ENCODE peak calls at places on chromosomes 11 and 22, in six cellular contexts. E is neuronal stem cell, U is IMR-90, H is mesenchymal stem cell, N is trophoblast cell, M is H1. J is an unnamed sample.

GRCh38 chr22:28247114-28247513 is 328.1 kb upstream of the PITPNB start:
- DNase-seq in E (no peak), U (no peak), H (no peak), N (no peak), M (no peak), J (no peak)

GRCh38 chr11:67628710-67629385 is 889 bp downstream of the NUDT8 start:
- DNase-seq in E (no peak), U (no peak), H (no peak), N (no peak), M (no peak), J (no peak)

GRCh38 chr22:28909375-28909774 is 26.0 kb downstream of the ZNRF3 start:
- DNase-seq in E (no peak), U (peak; percentile 58), H (no peak), N (no peak), M (no peak), J (no peak)

GRCh38 chr11:70675697-70676374 is 277.5 kb downstream of the CTTN start:
- DNase-seq in E (no peak), U (no peak), H (peak; percentile 20), N (no peak), M (no peak), J (no peak)

GRCh38 chr11:12787847-12788246 is 113.6 kb downstream of the TEAD1 start:
- DNase-seq in E (no peak), U (peak; percentile 90), H (peak; percentile 84), N (no peak), M (no peak), J (no peak)

GRCh38 chr22:17430298-17430900 is 61.1 kb downstream of the CECR2 start:
- DNase-seq in E (no peak), U (no peak), H (no peak), N (no peak), M (no peak), J (no peak)

GRCh38 chr11:10898763-10899541 is 41.1 kb upstream of the ZBED5 start:
- DNase-seq in E (no peak), U (no peak), H (no peak), N (no peak), M (no peak), J (no peak)

GRCh38 chr22:37534445-37534844 is 15.2 kb upstream of the CARD10 start:
- DNase-seq in E (no peak), U (no peak), H (no peak), N (no peak), M (no peak), J (no peak)

GRCh38 chr22:27480487-27480886 is 321.1 kb downstream of the MN1 start:
- DNase-seq in E (peak; percentile 71), U (no peak), H (no peak), N (no peak), M (no peak), J (peak; percentile 69)

GRCh38 chr22:27918351-27919221 is 470 bp downstream of the PITPNB start:
- DNase-seq in E (peak; percentile 35), U (peak; percentile 45), H (peak; percentile 71), N (peak; percentile 70), M (no peak), J (peak; percentile 65)

GRCh38 chr11:92480519-92480918 is 255.9 kb downstream of the FAT3 start:
- DNase-seq in E (no peak), U (peak; percentile 11), H (no peak), N (no peak), M (no peak), J (no peak)

GRCh38 chr22:27195104-27195503 is 537.7 kb downstream of the MIAT start:
- DNase-seq in E (no peak), U (peak; percentile 8), H (no peak), N (no peak), M (no peak), J (no peak)

GRCh38 chr11:100830295-100830694 is 143.2 kb downstream of the ARHGAP42 start:
- DNase-seq in E (no peak), U (no peak), H (peak; percentile 51), N (no peak), M (no peak), J (no peak)

GRCh38 chr11:74844865-74845264 is 96.2 kb downstream of the RNF169 start:
- DNase-seq in E (no peak), U (no peak), H (no peak), N (no peak), M (no peak), J (no peak)

GRCh38 chr22:36486619-36487384 is 5.4 kb upstream of the TXN2 start:
- DNase-seq in E (no peak), U (peak; percentile 68), H (peak; percentile 80), N (peak; percentile 83), M (no peak), J (peak; percentile 73)

GRCh38 chr11:65921033-65921555 is 1.9 kb downstream of the DRAP1 start:
- DNase-seq in E (no peak), U (no peak), H (no peak), N (no peak), M (no peak), J (no peak)

GRCh38 chr11:109435121-109435742 is 13.2 kb downstream of the C11orf87 start:
- DNase-seq in E (no peak), U (peak; percentile 62), H (no peak), N (no peak), M (no peak), J (no peak)

GRCh38 chr11:96465537-96465936 is 75.7 kb downstream of the JRKL start:
- DNase-seq in E (no peak), U (no peak), H (no peak), N (no peak), M (no peak), J (no peak)

GRCh38 chr22:19890502-19891349 is 36.1 kb upstream of the GNB1L start:
- DNase-seq in E (no peak), U (no peak), H (no peak), N (peak; percentile 66), M (no peak), J (no peak)

GRCh38 chr11:1148752-1149180 is 9.0 kb upstream of the MUC5AC start:
- DNase-seq in E (no peak), U (no peak), H (no peak), N (no peak), M (no peak), J (no peak)
- H3K14ac ChIP-seq in E (peak overlapping the region; percentile 92), U (no peak overlapping the region), H (no peak overlapping the region), N (no peak overlapping the region), M (no peak overlapping the region), J (no peak overlapping the region)

DNA sequence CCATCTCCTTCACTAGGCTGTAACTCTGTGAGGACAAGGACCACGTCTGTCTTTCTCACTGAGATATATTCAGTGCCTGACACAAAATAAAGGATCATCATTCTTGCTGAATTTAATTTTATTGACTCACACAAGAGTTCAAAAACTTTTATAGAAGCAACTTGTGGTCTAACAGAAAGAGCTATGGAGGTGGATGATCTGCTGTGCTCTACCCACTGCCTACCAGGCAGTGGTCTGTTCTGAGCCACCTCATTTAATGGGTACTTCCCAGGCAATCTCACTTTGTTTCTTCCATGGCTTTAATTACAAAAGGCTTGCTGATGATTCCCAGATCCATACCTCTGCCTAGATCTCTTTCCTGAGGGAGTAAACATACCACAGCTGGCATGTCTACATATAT is 4.7 kb downstream of the BTBD18 start:
- DNase-seq in E (no peak), U (no peak), H (no peak), N (no peak), M (no peak), J (no peak)
- H3K14ac ChIP-seq in E (no peak overlapping the region), U (no peak overlapping the region), H (no peak overlapping the region), N (no peak overlapping the region), M (no peak overlapping the region), J (no peak overlapping the region)

GRCh38 chr11:134350381-134350780 is 18.6 kb downstream of the GLB1L2 start:
- DNase-seq in E (no peak), U (no peak), H (no peak), N (no peak), M (no peak), J (no peak)

GRCh38 chr11:134349109-134349801 is 17.5 kb downstream of the GLB1L2 start:
- DNase-seq in E (no peak), U (no peak), H (no peak), N (no peak), M (no peak), J (peak; percentile 12)

GRCh38 chr11:134349802-134350355 is 18.1 kb downstream of the GLB1L2 start:
- DNase-seq in E (no peak), U (no peak), H (no peak), N (no peak), M (no peak), J (peak; percentile 30)

GRCh38 chr11:134355136-134355535 is 23.3 kb downstream of the GLB1L2 start:
- DNase-seq in E (no peak), U (no peak), H (no peak), N (no peak), M (no peak), J (no peak)

DNA sequence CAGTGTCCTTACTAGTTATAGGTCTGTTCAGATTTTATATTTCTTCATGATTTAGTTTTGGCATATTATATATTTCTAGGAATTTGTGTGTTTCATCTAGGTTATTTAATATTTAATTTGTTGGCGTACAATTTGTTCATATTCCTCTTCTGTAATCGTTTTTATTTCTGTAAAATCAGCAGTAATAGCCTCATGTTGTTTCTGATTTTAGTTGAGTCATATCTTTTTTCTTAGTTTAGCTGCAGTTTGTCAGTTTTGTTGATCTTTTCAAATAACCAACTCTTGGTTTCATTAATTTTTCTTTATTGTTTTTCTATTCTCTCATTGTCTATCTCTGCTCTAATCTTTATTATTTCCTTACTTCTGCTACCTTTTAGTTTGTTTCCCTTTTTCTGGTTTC is 20.3 kb downstream of the GLB1L2 start:
- DNase-seq in E (no peak), U (no peak), H (no peak), N (no peak), M (no peak), J (no peak)
- H3K14ac ChIP-seq in E (no peak overlapping the region), U (no peak overlapping the region), H (no peak overlapping the region), N (no peak overlapping the region), M (no peak overlapping the region), J (no peak overlapping the region)

GRCh38 chr22:49303061-49303735 is 524.5 kb downstream of the BRD1 start:
- DNase-seq in E (no peak), U (no peak), H (no peak), N (no peak), M (no peak), J (peak; percentile 12)

GRCh38 chr22:49305215-49305965 is 522.3 kb downstream of the BRD1 start:
- DNase-seq in E (peak; percentile 78), U (no peak), H (no peak), N (peak; percentile 40), M (peak; percentile 38), J (peak; percentile 89)

GRCh38 chr22:49302530-49302929 is 525.1 kb downstream of the BRD1 start:
- DNase-seq in E (no peak), U (no peak), H (no peak), N (no peak), M (no peak), J (peak; percentile 15)

GRCh38 chr22:49302150-49302460 is 525.6 kb downstream of the BRD1 start:
- DNase-seq in E (no peak), U (no peak), H (no peak), N (no peak), M (no peak), J (no peak)

DNA sequence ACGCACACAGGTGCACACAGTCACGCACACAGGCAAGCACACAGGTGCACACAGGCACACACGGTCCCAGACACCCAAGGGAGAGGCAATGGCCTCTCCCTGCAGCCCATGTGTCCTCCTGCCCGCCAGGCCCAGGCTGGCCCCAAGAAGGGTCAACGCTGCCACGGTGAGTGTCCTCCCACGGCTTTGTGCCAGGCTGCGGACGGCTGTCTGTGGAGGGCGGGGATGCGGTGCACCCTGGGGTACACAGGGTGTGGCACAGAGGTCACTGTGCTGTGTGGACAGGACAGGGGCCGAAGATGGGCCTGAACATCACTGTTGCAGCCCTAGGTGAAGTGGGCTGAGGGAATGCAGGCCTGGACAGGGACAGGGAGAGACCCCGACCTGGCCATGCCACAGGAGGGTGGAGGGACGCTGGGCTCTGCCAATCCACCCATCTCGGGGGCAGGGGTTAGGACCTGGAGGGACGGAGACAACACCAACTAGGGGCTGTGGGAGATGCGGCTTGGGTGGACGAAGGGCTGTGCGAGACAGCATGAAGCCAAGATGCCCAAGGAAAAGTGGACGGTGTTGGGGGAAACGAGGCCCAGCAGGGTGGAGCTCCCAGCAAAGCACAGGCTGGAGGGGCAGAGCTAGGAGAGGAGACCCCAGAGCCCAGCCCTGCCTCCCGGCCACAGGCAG is 523.8 kb downstream of the BRD1 start:
- DNase-seq in E (no peak), U (no peak), H (no peak), N (no peak), M (no peak), J (peak; percentile 19)
- H3K14ac ChIP-seq in E (no peak overlapping the region), U (no peak overlapping the region), H (no peak overlapping the region), N (no peak overlapping the region), M (no peak overlapping the region), J (no peak overlapping the region)